ENCODE peak calls at places on chromosomes 1 and 21, in four cellular contexts. X is WTC11, B is K562, A is HepG2. K is an unnamed sample.

GRCh38 chr1:37420461-37420860 is 53.9 kb upstream of the ZC3H12A start:
- DNase-seq in X (no peak), B (no peak), A (no peak), K (no peak)

GRCh38 chr1:41749992-41750745 is 168.6 kb downstream of the HIVEP3 start:
- DNase-seq in X (no peak), A (no peak), B (no peak), K (no peak)

GRCh38 chr1:1703796-1704195 is 11.2 kb upstream of the SLC35E2B start:
- DNase-seq in B (no peak), X (no peak), A (no peak), K (no peak)

GRCh38 chr1:51284487-51284954 is 45.8 kb downstream of the TTC39A start:
- DNase-seq in X (no peak), B (peak), A (peak), K (peak)

GRCh38 chr1:196148367-196148970 is 459.8 kb downstream of the KCNT2 start:
- DNase-seq in X (no peak), A (peak), B (no peak), K (peak)

GRCh38 chr21:35025206-35026152 is 23.6 kb downstream of the RUNX1 start:
- DNase-seq in X (no peak), B (no peak), A (no peak), K (no peak)

GRCh38 chr1:6234502-6235295 is 1.1 kb downstream of the ICMT start:
- DNase-seq in X (no peak), B (no peak), A (no peak), K (no peak)

GRCh38 chr1:165858928-165859845 is 31.8 kb downstream of the UCK2 start:
- DNase-seq in B (no peak), A (no peak), X (no peak), K (no peak)

GRCh38 chr1:110563089-110563488 is 43.1 kb downstream of the KCNA2 start:
- DNase-seq in B (no peak), X (no peak), A (no peak), K (no peak)

GRCh38 chr1:5615076-5615475 is 377.1 kb downstream of the NPHP4 start:
- DNase-seq in A (no peak), X (no peak), B (no peak), K (no peak)

GRCh38 chr1:213399695-213400094 is 348.7 kb downstream of the RPS6KC1 start:
- DNase-seq in X (no peak), A (peak), B (no peak), K (no peak)

GRCh38 chr1:159746676-159747075 is 32.3 kb upstream of the CRP start:
- DNase-seq in A (no peak), B (no peak), X (no peak), K (no peak)

GRCh38 chr1:75908717-75909152 is 23.5 kb downstream of the ASB17 start:
- DNase-seq in X (peak), B (no peak), A (peak), K (peak)

GRCh38 chr1:6911974-6912373 is 126.7 kb downstream of the CAMTA1 start:
- DNase-seq in A (no peak), X (no peak), B (no peak), K (no peak)

GRCh38 chr1:202821467-202821866 is 10.7 kb downstream of the PCAT6 start:
- DNase-seq in A (no peak), X (no peak), B (no peak), K (no peak)

GRCh38 chr1:36369061-36369470 is 16.7 kb downstream of the STK40 start:
- DNase-seq in B (peak), X (peak), A (peak), K (peak)

GRCh38 chr1:108646661-108647269 is 14.1 kb downstream of the HENMT1 start:
- DNase-seq in A (peak), B (no peak), X (no peak), K (no peak)

GRCh38 chr1:5513891-5514515 is 478.2 kb downstream of the NPHP4 start:
- DNase-seq in X (no peak), A (no peak), B (no peak), K (no peak)

GRCh38 chr1:94746635-94747525 is 73.3 kb upstream of the SLC44A3 start:
- DNase-seq in X (no peak), A (no peak), B (no peak), K (no peak)

GRCh38 chr1:219876798-219877209 is 51.6 kb downstream of the SLC30A10 start:
- DNase-seq in X (no peak), A (peak), B (peak), K (peak)

GRCh38 chr1:161351482-161351881 is 16.2 kb downstream of the CFAP126 start:
- DNase-seq in A (no peak), B (no peak), X (no peak), K (no peak)

GRCh38 chr1:193069748-193070394 is 10.5 kb downstream of the RO60 start:
- DNase-seq in A (no peak), B (peak), X (peak), K (peak)

GRCh38 chr1:39104158-39105060 is 78.3 kb downstream of the NDUFS5 start:
- DNase-seq in A (no peak), X (peak), B (no peak), K (peak)

GRCh38 chr1:89358287-89358893 is 5.5 kb upstream of the GBP6 start:
- DNase-seq in B (peak), A (peak), X (peak), K (peak)

GRCh38 chr1:151574575-151575529 is 34.7 kb downstream of the TUFT1 start:
- DNase-seq in B (peak), X (no peak), A (no peak), K (no peak)

GRCh38 chr1:33185541-33185940 is 3.7 kb upstream of the TRIM62 start:
- DNase-seq in X (no peak), A (no peak), B (no peak), K (no peak)

GRCh38 chr1:20079661-20080305 is 9.8 kb downstream of the PLA2G5 start:
- DNase-seq in X (no peak), B (no peak), A (no peak), K (no peak)

GRCh38 chr1:155513300-155513926 is 49.2 kb downstream of the ASH1L start:
- DNase-seq in X (no peak), B (no peak), A (no peak), K (no peak)

GRCh38 chr1:12544992-12545391 is 73.0 kb downstream of the DHRS3 start:
- DNase-seq in B (no peak), X (no peak), A (no peak), K (no peak)

GRCh38 chr1:9435854-9436253 is 103.4 kb upstream of the SLC25A33 start:
- DNase-seq in X (no peak), B (no peak), A (no peak), K (no peak)

GRCh38 chr1:221913351-221913750 is 171.5 kb upstream of the DUSP10 start:
- DNase-seq in X (no peak), A (no peak), B (no peak), K (no peak)

GRCh38 chr1:37315236-37315870 is 159.0 kb upstream of the ZC3H12A start:
- DNase-seq in X (peak), A (no peak), B (no peak), K (no peak)

GRCh38 chr1:117371436-117372151 is 4.3 kb downstream of the MAN1A2 start:
- DNase-seq in B (no peak), X (no peak), A (no peak), K (no peak)

GRCh38 chr21:46622226-46622625 is 13.2 kb upstream of the PRMT2 start:
- DNase-seq in B (no peak), X (no peak), A (peak), K (no peak)

GRCh38 chr1:201396859-201397464 is 2.2 kb downstream of the LAD1 start:
- DNase-seq in A (peak), B (no peak), X (no peak), K (no peak)

GRCh38 chr1:225428066-225428878 is 434 bp upstream of the LBR start:
- DNase-seq in X (peak), B (peak), A (peak), K (peak)

GRCh38 chr1:61432616-61433388 is 292.1 kb downstream of the TM2D1 start:
- DNase-seq in B (no peak), X (no peak), A (no peak), K (no peak)

GRCh38 chr1:8560611-8561544 is 243.0 kb downstream of the SLC45A1 start:
- DNase-seq in A (peak), X (no peak), B (peak), K (peak)

GRCh38 chr1:157235307-157235706 is 97.1 kb upstream of the ETV3 start:
- DNase-seq in B (no peak), A (no peak), X (no peak), K (no peak)

GRCh38 chr21:41612674-41613250 is 104.8 kb upstream of the TMPRSS2 start:
- DNase-seq in A (peak), X (peak), B (peak), K (peak)

GRCh38 chr21:21045538-21045937 is 47.3 kb downstream of the NCAM2 start:
- DNase-seq in A (no peak), X (no peak), B (no peak), K (no peak)
- TF ChIP-seq ELF4 in A (no peak), X (no peak), B (no peak), K (no peak)

DNA sequence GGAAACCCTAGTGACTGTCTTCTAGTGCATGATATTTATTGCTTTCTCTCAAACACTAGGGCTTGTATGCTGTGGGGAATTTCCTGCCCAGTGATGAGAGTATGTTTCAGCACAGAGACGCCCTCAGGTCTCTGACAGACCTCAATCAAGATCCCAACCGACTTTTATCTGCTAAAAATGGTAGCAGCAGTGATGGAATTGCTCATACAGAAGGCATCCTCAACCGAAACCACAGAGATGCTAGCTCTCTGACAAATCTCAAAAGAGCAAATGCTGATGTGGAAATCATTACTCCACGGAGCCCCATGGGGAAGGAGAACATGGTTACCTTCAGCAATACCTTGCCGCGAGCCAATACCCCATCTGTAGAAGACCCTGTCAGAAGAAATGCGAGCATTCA is 41.3 kb downstream of the PLPPR4 start:
- DNase-seq in X (no peak), A (no peak), B (no peak), K (no peak)
- TF ChIP-seq ELF4 in X (no peak), A (no peak), B (no peak), K (no peak)

GRCh38 chr21:14869984-14870840 is 194.6 kb downstream of the NRIP1 start:
- DNase-seq in B (no peak), X (no peak), A (no peak), K (no peak)
- TF ChIP-seq ELF4 in B (no peak), X (no peak), A (no peak), K (no peak)

DNA sequence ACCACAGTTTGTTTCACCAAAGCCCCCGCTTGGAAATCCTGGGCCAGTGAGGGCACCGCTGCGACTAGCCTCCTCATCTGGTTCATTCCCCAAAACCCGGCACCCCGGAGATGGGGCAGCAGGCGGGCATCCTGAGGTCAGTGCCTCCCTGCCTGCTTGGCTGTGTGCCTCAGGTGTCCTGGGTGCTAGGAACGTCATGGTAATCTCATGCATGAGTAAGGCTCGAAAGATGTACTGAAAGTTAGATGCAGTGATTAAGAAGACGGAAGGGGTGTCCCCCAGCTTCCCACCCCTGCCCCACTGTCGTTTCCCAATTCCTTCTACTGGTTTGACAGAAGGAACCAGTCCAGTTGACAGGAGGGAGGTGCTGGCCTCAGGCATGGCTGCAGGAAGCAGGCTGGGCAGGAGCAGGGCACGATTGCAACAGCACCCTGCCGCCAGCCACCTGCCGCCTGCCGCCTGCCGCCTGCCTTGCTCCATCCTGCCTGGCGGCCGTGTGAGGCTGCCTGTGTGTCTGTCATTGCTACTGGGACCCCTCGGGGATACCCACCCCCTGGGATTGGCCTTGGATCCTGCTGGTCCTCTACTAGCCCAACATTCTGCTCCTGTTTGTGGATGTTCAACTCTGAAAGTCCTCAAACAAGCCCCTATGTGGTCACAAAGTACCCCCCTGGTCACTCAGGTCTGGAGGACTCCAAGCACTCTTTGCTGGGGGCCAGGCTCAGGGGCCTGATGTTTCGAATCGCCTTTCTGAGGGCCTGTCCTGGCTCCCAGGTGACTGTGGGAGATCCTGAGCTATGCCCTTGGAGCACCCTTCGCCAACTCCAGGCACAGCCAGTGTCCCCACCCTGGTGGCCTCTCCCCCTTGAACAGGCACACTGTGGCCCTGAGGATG is 73.0 kb upstream of the IFFO2 start:
- DNase-seq in B (no peak), A (no peak), X (peak), K (no peak)
- TF ChIP-seq ELF4 in B (no peak), A (no peak), X (no peak), K (no peak)

GRCh38 chr1:232620356-232620841 is 9.5 kb downstream of the SIPA1L2 start:
- DNase-seq in B (no peak), X (no peak), A (no peak), K (no peak)
- TF ChIP-seq ELF4 in B (no peak), X (no peak), A (no peak), K (no peak)

GRCh38 chr1:24119859-24120756 is 8.2 kb upstream of the MYOM3 start:
- DNase-seq in B (no peak), X (no peak), A (peak), K (no peak)
- TF ChIP-seq ELF4 in B (no peak), X (no peak), A (no peak), K (no peak)

GRCh38 chr1:66532214-66532613 is 1.7 kb upstream of the SGIP1 start:
- DNase-seq in X (no peak), B (no peak), A (no peak), K (no peak)

GRCh38 chr1:66533804-66534745 is at the start of gene SGIP1:
- DNase-seq in B (peak), X (peak), A (no peak), K (no peak)

GRCh38 chr1:66535149-66535548 is 1.2 kb downstream of the SGIP1 start:
- DNase-seq in X (no peak), A (no peak), B (no peak), K (no peak)

GRCh38 chr1:66535853-66536252 is 1.9 kb downstream of the SGIP1 start:
- DNase-seq in A (no peak), X (no peak), B (no peak), K (no peak)

GRCh38 chr1:66532798-66533783 is 862 bp upstream of the SGIP1 start:
- DNase-seq in X (peak), A (no peak), B (peak), K (no peak)
- TF ChIP-seq ELF4 in X (no peak), A (no peak), B (no peak), K (no peak)

GRCh38 chr1:248618878-248619277 is 16.0 kb downstream of the OR2T11 start:
- DNase-seq in X (no peak), A (peak), B (no peak), K (peak)
- TF ChIP-seq ELF4 in X (no peak), A (no peak), B (no peak), K (no peak)

DNA sequence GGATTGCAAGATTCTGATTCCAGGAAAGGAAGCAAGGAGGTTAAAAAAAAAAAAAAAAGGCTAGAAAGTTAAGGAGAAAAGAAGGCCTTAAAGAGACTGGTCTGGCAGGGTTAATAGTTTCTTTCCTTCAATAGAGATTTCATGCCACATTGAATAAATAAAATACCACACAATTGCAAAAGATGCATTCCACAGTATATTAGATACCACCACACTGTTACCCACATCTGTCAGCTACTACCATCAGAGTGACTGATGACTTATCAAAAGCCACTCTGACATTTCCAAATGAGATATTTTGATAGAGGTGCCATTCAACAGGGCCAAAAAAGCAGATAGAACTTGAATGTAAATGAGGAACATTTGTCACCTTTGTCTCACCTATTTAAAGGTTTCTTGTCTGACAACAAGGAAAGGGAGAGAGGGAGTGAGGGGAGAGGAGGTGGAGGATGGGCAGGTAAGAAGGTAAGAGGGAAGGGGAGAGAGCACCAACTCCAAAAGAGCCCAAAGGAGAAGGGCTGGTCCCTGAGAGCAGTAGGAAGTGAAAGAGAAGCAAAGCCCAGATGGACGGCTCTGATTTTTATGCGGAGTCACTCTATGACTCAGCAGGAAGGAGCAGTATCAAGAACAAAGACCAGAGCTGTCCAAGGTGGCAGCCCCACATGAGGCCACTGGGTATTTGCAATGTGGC is 38.3 kb downstream of the LRRN2 start:
- DNase-seq in B (peak), A (peak), X (peak), K (no peak)
- TF ChIP-seq ELF4 in B (peak), A (no peak), X (no peak), K (no peak)